ENCODE peak calls at places on chromosomes 12 and 14, in five cellular contexts. One of them, this sample, is unnamed.

GRCh38 chr14:50122291-50122690 is 5.9 kb upstream of the VCPKMT start:
- DNase-seq in fibroblast of mammary gland: no peak
- DNase-seq in brain microvascular endothelial cell: no peak
- DNase-seq in NCI-H1436: no peak
- DNase-seq in psoas muscle: no peak
- DNase-seq in this sample: no peak

GRCh38 chr14:54493293-54493692 is 4.5 kb upstream of the GMFB start:
- DNase-seq in fibroblast of mammary gland: no peak
- DNase-seq in brain microvascular endothelial cell: no peak
- DNase-seq in psoas muscle: no peak
- DNase-seq in NCI-H1436: no peak
- DNase-seq in this sample: no peak

GRCh38 chr12:131276501-131277185 is 322.9 kb downstream of the ADGRD1 start:
- DNase-seq in NCI-H1436: no peak
- DNase-seq in brain microvascular endothelial cell: no peak
- DNase-seq in psoas muscle: peak; percentile 42
- DNase-seq in fibroblast of mammary gland: no peak
- DNase-seq in this sample: no peak

GRCh38 chr12:14614704-14615121 is 47.0 kb upstream of the PLBD1 start:
- DNase-seq in NCI-H1436: no peak
- DNase-seq in psoas muscle: no peak
- DNase-seq in brain microvascular endothelial cell: no peak
- DNase-seq in fibroblast of mammary gland: no peak
- DNase-seq in this sample: no peak

GRCh38 chr14:76314521-76314951 is 61.4 kb upstream of the ESRRB start:
- DNase-seq in NCI-H1436: no peak
- DNase-seq in psoas muscle: no peak
- DNase-seq in brain microvascular endothelial cell: no peak
- DNase-seq in fibroblast of mammary gland: no peak
- DNase-seq in this sample: no peak

GRCh38 chr14:24132061-24132685 is 1.7 kb downstream of the FITM1 start:
- DNase-seq in fibroblast of mammary gland: no peak
- DNase-seq in psoas muscle: peak; percentile 70
- DNase-seq in NCI-H1436: no peak
- DNase-seq in brain microvascular endothelial cell: no peak
- DNase-seq in this sample: peak; percentile 61

GRCh38 chr12:40583743-40584142 is 108.5 kb upstream of the CNTN1 start:
- DNase-seq in fibroblast of mammary gland: no peak
- DNase-seq in psoas muscle: no peak
- DNase-seq in NCI-H1436: no peak
- DNase-seq in brain microvascular endothelial cell: no peak
- DNase-seq in this sample: no peak

GRCh38 chr14:42222924-42223471 is 616.3 kb downstream of the LRFN5 start:
- DNase-seq in fibroblast of mammary gland: peak; percentile 95
- DNase-seq in brain microvascular endothelial cell: peak; percentile 64
- DNase-seq in NCI-H1436: peak; percentile 76
- DNase-seq in psoas muscle: no peak
- DNase-seq in this sample: peak; percentile 48

GRCh38 chr12:108349245-108349644 is 10.1 kb upstream of the CMKLR1 start:
- DNase-seq in brain microvascular endothelial cell: peak; percentile 35
- DNase-seq in psoas muscle: no peak
- DNase-seq in NCI-H1436: no peak
- DNase-seq in fibroblast of mammary gland: peak; percentile 16
- DNase-seq in this sample: no peak

GRCh38 chr14:104372390-104373054 is 207.0 kb upstream of the C14orf180 start:
- DNase-seq in fibroblast of mammary gland: no peak
- DNase-seq in NCI-H1436: no peak
- DNase-seq in brain microvascular endothelial cell: no peak
- DNase-seq in psoas muscle: peak; percentile 44
- DNase-seq in this sample: no peak

GRCh38 chr14:63996575-63997220 is 143.9 kb downstream of the SYNE2 start:
- DNase-seq in fibroblast of mammary gland: no peak
- DNase-seq in brain microvascular endothelial cell: peak; percentile 51
- DNase-seq in NCI-H1436: no peak
- DNase-seq in psoas muscle: no peak
- DNase-seq in this sample: no peak

GRCh38 chr14:95256011-95256775 is 63.5 kb downstream of the CLMN start:
- DNase-seq in brain microvascular endothelial cell: no peak
- DNase-seq in fibroblast of mammary gland: no peak
- DNase-seq in psoas muscle: no peak
- DNase-seq in NCI-H1436: peak; percentile 91
- DNase-seq in this sample: no peak

GRCh38 chr14:67765192-67765834 is 51.1 kb downstream of the ZFYVE26 start:
- DNase-seq in NCI-H1436: no peak
- DNase-seq in psoas muscle: no peak
- DNase-seq in fibroblast of mammary gland: no peak
- DNase-seq in brain microvascular endothelial cell: no peak
- DNase-seq in this sample: no peak

GRCh38 chr14:64879635-64880381 is at the start of gene SPTB:
- DNase-seq in NCI-H1436: peak; percentile 68
- DNase-seq in psoas muscle: peak; percentile 89
- DNase-seq in fibroblast of mammary gland: no peak
- DNase-seq in brain microvascular endothelial cell: no peak
- DNase-seq in this sample: peak; percentile 54

GRCh38 chr12:11756022-11756421 is 106.5 kb downstream of the ETV6 start:
- DNase-seq in fibroblast of mammary gland: no peak
- DNase-seq in brain microvascular endothelial cell: no peak
- DNase-seq in NCI-H1436: no peak
- DNase-seq in psoas muscle: peak; percentile 57
- DNase-seq in this sample: no peak

GRCh38 chr14:72692678-72693077 is 201.2 kb downstream of the DPF3 start:
- DNase-seq in fibroblast of mammary gland: no peak
- DNase-seq in brain microvascular endothelial cell: no peak
- DNase-seq in NCI-H1436: no peak
- DNase-seq in psoas muscle: no peak
- DNase-seq in this sample: no peak

GRCh38 chr12:123886931-123887582 is 85.6 kb downstream of the CCDC92 start:
- DNase-seq in brain microvascular endothelial cell: no peak
- DNase-seq in psoas muscle: no peak
- DNase-seq in NCI-H1436: no peak
- DNase-seq in fibroblast of mammary gland: no peak
- DNase-seq in this sample: no peak

GRCh38 chr12:114136656-114137055 is 170.5 kb upstream of the RBM19 start:
- DNase-seq in brain microvascular endothelial cell: no peak
- DNase-seq in fibroblast of mammary gland: no peak
- DNase-seq in psoas muscle: no peak
- DNase-seq in NCI-H1436: no peak
- DNase-seq in this sample: no peak

GRCh38 chr12:9951026-9951652 is 19.0 kb upstream of the CLEC2A start:
- DNase-seq in fibroblast of mammary gland: no peak
- DNase-seq in NCI-H1436: no peak
- DNase-seq in brain microvascular endothelial cell: no peak
- DNase-seq in psoas muscle: no peak
- DNase-seq in this sample: no peak

GRCh38 chr12:54936736-54937135 is 47.8 kb downstream of the TESPA1 start:
- DNase-seq in brain microvascular endothelial cell: no peak
- DNase-seq in fibroblast of mammary gland: peak; percentile 26
- DNase-seq in NCI-H1436: no peak
- DNase-seq in psoas muscle: no peak
- DNase-seq in this sample: no peak

GRCh38 chr12:111203969-111204368 is 164.9 kb downstream of the PHETA1 start:
- DNase-seq in fibroblast of mammary gland: no peak
- DNase-seq in NCI-H1436: no peak
- DNase-seq in psoas muscle: no peak
- DNase-seq in brain microvascular endothelial cell: no peak
- DNase-seq in this sample: no peak

GRCh38 chr14:82755476-82755875 is 1221.8 kb upstream of the SEL1L start:
- DNase-seq in psoas muscle: no peak
- DNase-seq in brain microvascular endothelial cell: no peak
- DNase-seq in fibroblast of mammary gland: no peak
- DNase-seq in NCI-H1436: no peak
- DNase-seq in this sample: no peak

GRCh38 chr12:3315201-3315661 is 175.8 kb upstream of the PRMT8 start:
- DNase-seq in NCI-H1436: no peak
- DNase-seq in brain microvascular endothelial cell: no peak
- DNase-seq in psoas muscle: peak; percentile 78
- DNase-seq in fibroblast of mammary gland: peak; percentile 72
- DNase-seq in this sample: peak; percentile 94

GRCh38 chr14:24325131-24325530 is 9.7 kb downstream of the ADCY4 start:
- DNase-seq in psoas muscle: no peak
- DNase-seq in NCI-H1436: no peak
- DNase-seq in fibroblast of mammary gland: no peak
- DNase-seq in brain microvascular endothelial cell: no peak
- DNase-seq in this sample: no peak

GRCh38 chr12:3527181-3527580 is 36.2 kb downstream of the PRMT8 start:
- DNase-seq in psoas muscle: no peak
- DNase-seq in fibroblast of mammary gland: peak; percentile 83
- DNase-seq in NCI-H1436: no peak
- DNase-seq in brain microvascular endothelial cell: peak; percentile 92
- DNase-seq in this sample: no peak

GRCh38 chr12:117789195-117789912 is 179.4 kb downstream of the KSR2 start:
- DNase-seq in psoas muscle: no peak
- DNase-seq in fibroblast of mammary gland: no peak
- DNase-seq in brain microvascular endothelial cell: no peak
- DNase-seq in NCI-H1436: no peak
- DNase-seq in this sample: peak; percentile 16

GRCh38 chr14:102775855-102776760 is 1.1 kb upstream of the TRAF3 start:
- DNase-seq in psoas muscle: no peak
- DNase-seq in brain microvascular endothelial cell: peak; percentile 76
- DNase-seq in fibroblast of mammary gland: peak; percentile 78
- DNase-seq in NCI-H1436: no peak
- DNase-seq in this sample: peak; percentile 46

GRCh38 chr14:103031956-103032355 is 25.4 kb downstream of the CDC42BPB start:
- DNase-seq in NCI-H1436: no peak
- DNase-seq in fibroblast of mammary gland: no peak
- DNase-seq in brain microvascular endothelial cell: no peak
- DNase-seq in psoas muscle: no peak
- DNase-seq in this sample: no peak

GRCh38 chr12:27818421-27818918 is 38.4 kb upstream of the MANSC4 start:
- DNase-seq in NCI-H1436: no peak
- DNase-seq in brain microvascular endothelial cell: no peak
- DNase-seq in fibroblast of mammary gland: no peak
- DNase-seq in psoas muscle: no peak
- DNase-seq in this sample: no peak

GRCh38 chr14:79836577-79836976 is 374.7 kb downstream of the DIO2 start:
- DNase-seq in brain microvascular endothelial cell: peak; percentile 30
- DNase-seq in psoas muscle: no peak
- DNase-seq in NCI-H1436: no peak
- DNase-seq in fibroblast of mammary gland: peak; percentile 52
- DNase-seq in this sample: no peak

GRCh38 chr14:74583689-74584434 is 28.2 kb downstream of the LTBP2 start:
- DNase-seq in fibroblast of mammary gland: peak; percentile 83
- DNase-seq in NCI-H1436: no peak
- DNase-seq in brain microvascular endothelial cell: peak; percentile 70
- DNase-seq in psoas muscle: peak; percentile 39
- DNase-seq in this sample: no peak

GRCh38 chr12:65510584-65511050 is 232.1 kb downstream of the MSRB3 start:
- DNase-seq in psoas muscle: no peak
- DNase-seq in fibroblast of mammary gland: peak; percentile 37
- DNase-seq in NCI-H1436: no peak
- DNase-seq in brain microvascular endothelial cell: no peak
- DNase-seq in this sample: no peak

This sample was measured in T47D.